ENCODE peak calls at places on chromosomes 3 and 15, in ten cellular contexts. B, J, E, S, M, R, P, X, H and L are unnamed samples.

GRCh38 chr3:184592411-184593200 is 31.0 kb downstream of the EPHB3 start:
- DNase-seq in J (no peak), X (no peak), R (no peak), M (no peak), E (peak; percentile 62), S (no peak), H (no peak), B (no peak), P (no peak), L (no peak)

GRCh38 chr15:64009798-64010241 is 36.5 kb downstream of the DAPK2 start:
- DNase-seq in X (no peak), J (no peak), H (no peak), E (no peak), M (no peak), P (no peak), S (no peak), R (no peak), B (no peak), L (peak; percentile 39)

GRCh38 chr15:90407871-90408317 is 19.9 kb downstream of the IQGAP1 start:
- DNase-seq in S (no peak), M (no peak), E (no peak), J (no peak), X (no peak), R (no peak), P (peak; percentile 88), B (no peak), H (no peak), L (peak; percentile 46)

GRCh38 chr3:67648701-67649100 is 5.7 kb downstream of the SUCLG2 start:
- DNase-seq in B (no peak), J (no peak), E (no peak), X (no peak), M (no peak), H (peak; percentile 5), S (no peak), R (no peak), P (peak; percentile 89), L (no peak)

GRCh38 chr3:113249601-113250000 is 38.2 kb downstream of the BOC start:
- DNase-seq in M (no peak), X (no peak), E (no peak), S (no peak), J (no peak), B (no peak), H (no peak), R (peak; percentile 56), P (no peak), L (no peak)

GRCh38 chr15:52334491-52335160 is 39.0 kb upstream of the MYO5C start:
- DNase-seq in R (no peak), X (no peak), B (no peak), S (no peak), E (no peak), J (no peak), H (peak; percentile 32), M (no peak), P (peak; percentile 18), L (no peak)

GRCh38 chr3:37189109-37189508 is 14.7 kb upstream of the LRRFIP2 start:
- DNase-seq in S (no peak), X (no peak), P (no peak), R (no peak), B (no peak), H (no peak), E (no peak), M (no peak), J (no peak), L (no peak)

GRCh38 chr3:15161113-15161512 is 44.9 kb upstream of the CAPN7 start:
- DNase-seq in R (no peak), X (no peak), B (no peak), P (no peak), S (no peak), E (no peak), H (no peak), J (no peak), M (no peak), L (no peak)

GRCh38 chr3:37984051-37984450 is 6.5 kb upstream of the VILL start:
- DNase-seq in P (no peak), X (no peak), E (no peak), H (no peak), J (no peak), M (peak; percentile 39), S (no peak), B (no peak), R (no peak), L (no peak)

GRCh38 chr3:39855517-39855916 is 46.1 kb downstream of the MYRIP start:
- DNase-seq in S (no peak), M (no peak), H (no peak), B (no peak), X (no peak), P (no peak), E (no peak), J (no peak), R (no peak), L (no peak)

GRCh38 chr15:72342385-72342784 is 22.4 kb upstream of the CELF6 start:
- DNase-seq in S (peak; percentile 81), E (peak; percentile 32), R (no peak), H (no peak), J (no peak), B (peak; percentile 86), X (no peak), P (peak; percentile 26), M (peak; percentile 45), L (peak; percentile 8)

GRCh38 chr15:29196306-29196705 is 73.3 kb downstream of the NSMCE3 start:
- DNase-seq in B (no peak), R (no peak), P (no peak), J (no peak), E (peak; percentile 57), X (no peak), H (no peak), S (no peak), M (no peak), L (no peak)

GRCh38 chr3:48662140-48662752 is 440 bp downstream of the CELSR3 start:
- DNase-seq in X (no peak), J (no peak), B (no peak), P (no peak), R (no peak), E (no peak), M (no peak), H (no peak), S (no peak), L (no peak)

GRCh38 chr15:99755692-99756409 is 22.6 kb upstream of the LYSMD4 start:
- DNase-seq in X (peak; percentile 35), E (peak; percentile 49), R (no peak), M (peak; percentile 61), H (peak; percentile 63), P (peak; percentile 59), B (peak; percentile 80), J (no peak), S (peak; percentile 49), L (peak; percentile 52)

GRCh38 chr3:98550833-98551232 is 19.1 kb downstream of the GPR15 start:
- DNase-seq in P (no peak), E (no peak), M (no peak), H (no peak), J (no peak), R (no peak), S (no peak), X (no peak), B (no peak), L (no peak)

GRCh38 chr3:131386429-131386926 is 4.9 kb downstream of the NUDT16 start:
- DNase-seq in X (peak; percentile 87), H (no peak), J (no peak), B (peak; percentile 87), E (no peak), S (no peak), M (peak; percentile 75), P (peak; percentile 73), R (peak; percentile 43), L (no peak)

GRCh38 chr3:137765310-137766033 is 1.4 kb downstream of the SOX14 start:
- DNase-seq in S (peak; percentile 59), H (no peak), E (no peak), M (no peak), X (no peak), J (no peak), B (no peak), P (no peak), R (no peak), L (no peak)

GRCh38 chr15:86439614-86440013 is 359.9 kb downstream of the AGBL1 start:
- DNase-seq in R (no peak), E (no peak), J (no peak), X (no peak), B (no peak), M (no peak), H (no peak), S (no peak), P (no peak), L (no peak)

GRCh38 chr3:120599211-120599610 is 3.1 kb downstream of the NDUFB4 start:
- DNase-seq in E (no peak), B (no peak), P (no peak), X (no peak), H (no peak), S (no peak), R (no peak), J (no peak), M (no peak), L (no peak)

GRCh38 chr15:88166330-88166993 is 90.1 kb downstream of the NTRK3 start:
- DNase-seq in P (no peak), M (no peak), H (no peak), B (peak; percentile 39), R (no peak), X (no peak), J (no peak), S (peak; percentile 78), E (peak; percentile 88), L (no peak)

GRCh38 chr3:174440350-174440716 is 418.8 kb upstream of the NAALADL2 start:
- DNase-seq in P (peak; percentile 75), M (no peak), J (no peak), B (no peak), H (no peak), S (no peak), E (no peak), R (no peak), X (no peak), L (no peak)

GRCh38 chr3:83601704-83602103 is 1357.1 kb upstream of the CADM2 start:
- DNase-seq in E (no peak), P (no peak), S (no peak), B (no peak), H (no peak), R (no peak), J (no peak), X (no peak), M (no peak), L (no peak)

GRCh38 chr15:64460737-64461576 is 579 bp downstream of the ZNF609 start:
- DNase-seq in R (peak; percentile 27), B (peak; percentile 84), S (peak; percentile 54), P (peak; percentile 91), J (no peak), E (no peak), H (peak; percentile 79), M (peak; percentile 53), X (no peak), L (peak; percentile 12)

GRCh38 chr3:66606868-66607267 is 106.0 kb upstream of the LRIG1 start:
- DNase-seq in R (no peak), H (no peak), M (no peak), P (no peak), B (no peak), J (no peak), S (no peak), X (no peak), E (no peak), L (no peak)

GRCh38 chr3:159872374-159873109 is 116.1 kb upstream of the IL12A start:
- DNase-seq in E (no peak), R (no peak), J (no peak), P (peak; percentile 98), H (peak; percentile 68), B (no peak), X (no peak), M (no peak), S (no peak), L (no peak)

GRCh38 chr3:25292604-25293003 is 135.5 kb upstream of the RARB start:
- DNase-seq in P (no peak), H (no peak), B (no peak), J (no peak), M (no peak), R (peak; percentile 23), E (no peak), X (no peak), S (no peak), L (no peak)

GRCh38 chr3:156455839-156456238 is 99.1 kb downstream of the SSR3 start:
- DNase-seq in P (peak; percentile 8), S (peak; percentile 57), R (no peak), H (no peak), M (no peak), X (no peak), B (no peak), E (peak; percentile 21), J (no peak), L (no peak)

GRCh38 chr3:51777985-51778384 is 1.1 kb downstream of the IQCF6 start:
- DNase-seq in P (no peak), M (no peak), X (no peak), R (no peak), S (no peak), H (no peak), B (no peak), J (no peak), E (no peak), L (no peak)